ENCODE peak calls at places on chromosomes 6 and 20, in four cellular contexts. One of them, this sample, is unnamed.

GRCh38 chr6:106608080-106608668 is 21.1 kb downstream of the RTN4IP1 start:
- DNase-seq in GM12878: peak
- DNase-seq in K562: peak
- DNase-seq in HCT116: peak
- DNase-seq in this sample: peak

GRCh38 chr6:53437557-53438202 is 88.9 kb upstream of the ELOVL5 start:
- DNase-seq in GM12878: peak
- DNase-seq in K562: peak
- DNase-seq in HCT116: peak
- DNase-seq in this sample: peak

GRCh38 chr20:47620808-47621805 is 119.4 kb downstream of the NCOA3 start:
- DNase-seq in GM12878: peak
- DNase-seq in K562: peak
- DNase-seq in HCT116: peak
- DNase-seq in this sample: peak

GRCh38 chr20:43895235-43895634 is 19.4 kb upstream of the TOX2 start:
- DNase-seq in GM12878: no peak
- DNase-seq in K562: no peak
- DNase-seq in HCT116: no peak
- DNase-seq in this sample: no peak

GRCh38 chr20:1171461-1172093 is 13.2 kb downstream of the TMEM74B start:
- DNase-seq in GM12878: no peak
- DNase-seq in K562: peak
- DNase-seq in HCT116: no peak
- DNase-seq in this sample: peak

GRCh38 chr6:33742092-33742491 is 4.6 kb downstream of the IP6K3 start:
- DNase-seq in GM12878: no peak
- DNase-seq in K562: peak
- DNase-seq in HCT116: no peak
- DNase-seq in this sample: no peak

GRCh38 chr6:169291639-169292339 is 38.1 kb upstream of the THBS2 start:
- DNase-seq in GM12878: no peak
- DNase-seq in K562: no peak
- DNase-seq in HCT116: no peak
- DNase-seq in this sample: no peak

GRCh38 chr6:128558021-128558420 is 37.6 kb upstream of the PTPRK start:
- DNase-seq in GM12878: no peak
- DNase-seq in K562: no peak
- DNase-seq in HCT116: no peak
- DNase-seq in this sample: no peak

GRCh38 chr6:26331809-26332226 is 33.2 kb upstream of the BTN3A2 start:
- DNase-seq in GM12878: no peak
- DNase-seq in K562: peak
- DNase-seq in HCT116: no peak
- DNase-seq in this sample: no peak

GRCh38 chr20:59308493-59309201 is 8.2 kb downstream of the EDN3 start:
- DNase-seq in GM12878: no peak
- DNase-seq in K562: peak
- DNase-seq in HCT116: no peak
- DNase-seq in this sample: no peak

GRCh38 chr6:160412993-160413392 is 64.8 kb downstream of the SLC22A3 start:
- DNase-seq in GM12878: no peak
- DNase-seq in K562: no peak
- DNase-seq in HCT116: no peak
- DNase-seq in this sample: no peak

GRCh38 chr20:61767776-61768494 is 297.7 kb downstream of the TAF4 start:
- DNase-seq in GM12878: no peak
- DNase-seq in K562: no peak
- DNase-seq in HCT116: no peak
- DNase-seq in this sample: no peak

GRCh38 chr6:5672581-5673011 is 334.1 kb downstream of the NRN1 start:
- DNase-seq in GM12878: no peak
- DNase-seq in K562: peak
- DNase-seq in HCT116: no peak
- DNase-seq in this sample: no peak

GRCh38 chr6:134021396-134022122 is 30.9 kb downstream of the SLC2A12 start:
- DNase-seq in GM12878: no peak
- DNase-seq in K562: peak
- DNase-seq in HCT116: no peak
- DNase-seq in this sample: no peak

DNA sequence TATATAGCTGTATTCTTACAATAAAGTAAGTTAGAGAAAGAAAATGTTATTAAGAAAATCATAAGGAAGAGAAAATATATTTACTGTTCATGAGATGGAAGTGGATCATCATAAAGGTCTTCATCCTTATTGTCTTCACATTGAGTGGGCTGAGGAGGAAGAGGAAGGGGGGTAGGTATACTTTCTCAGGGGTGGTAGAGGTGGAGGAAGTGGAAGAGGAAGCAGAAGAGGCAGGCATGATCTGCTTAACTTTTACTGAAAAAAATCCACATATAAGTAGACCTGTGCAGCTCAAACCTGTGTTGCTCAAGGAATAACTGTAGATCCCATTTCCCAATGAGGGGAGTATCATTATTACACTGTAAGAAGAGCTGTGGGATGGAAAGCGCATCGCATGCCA is 714.2 kb downstream of the KIF16B start:
- DNase-seq in GM12878: no peak
- DNase-seq in K562: no peak
- DNase-seq in HCT116: no peak
- DNase-seq in this sample: no peak
- TF ChIP-seq JUND in GM12878: no peak
- TF ChIP-seq JUND in K562: no peak
- TF ChIP-seq JUND in HCT116: no peak
- TF ChIP-seq JUND in this sample: no peak

DNA sequence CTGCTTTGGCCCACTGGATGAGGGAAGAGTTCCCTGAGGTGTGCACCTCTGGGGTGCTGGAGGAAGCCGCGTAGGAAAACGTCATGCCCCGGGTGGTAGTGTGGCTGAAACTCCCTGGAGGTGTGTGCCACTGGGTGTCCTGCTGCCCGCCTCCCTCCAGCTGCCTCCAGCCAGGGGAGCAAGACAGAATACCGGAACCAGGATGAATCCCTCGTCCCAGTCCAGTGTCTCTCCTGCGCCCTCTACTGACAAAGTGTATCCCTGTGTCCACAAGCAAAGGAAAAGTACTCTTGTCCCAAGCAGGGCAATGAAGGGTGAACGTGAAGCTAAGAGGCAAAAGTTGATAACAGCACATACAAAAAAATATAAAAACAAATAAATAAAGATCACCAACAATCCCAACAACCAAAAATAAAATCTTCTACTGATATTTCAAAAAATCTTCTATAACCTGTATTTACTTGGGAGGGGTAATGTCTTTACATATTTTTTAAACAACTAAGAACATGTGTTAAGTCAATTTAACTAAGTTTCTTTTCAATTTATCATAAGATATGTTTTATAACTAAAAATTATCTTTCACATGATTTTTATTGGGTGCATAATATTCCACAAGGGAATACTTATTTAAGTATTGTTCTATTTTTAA is 437.6 kb downstream of the MAFB start:
- DNase-seq in GM12878: no peak
- DNase-seq in K562: peak
- DNase-seq in HCT116: peak
- DNase-seq in this sample: peak
- TF ChIP-seq JUND in GM12878: no peak
- TF ChIP-seq JUND in K562: no peak
- TF ChIP-seq JUND in HCT116: no peak
- TF ChIP-seq JUND in this sample: no peak

DNA sequence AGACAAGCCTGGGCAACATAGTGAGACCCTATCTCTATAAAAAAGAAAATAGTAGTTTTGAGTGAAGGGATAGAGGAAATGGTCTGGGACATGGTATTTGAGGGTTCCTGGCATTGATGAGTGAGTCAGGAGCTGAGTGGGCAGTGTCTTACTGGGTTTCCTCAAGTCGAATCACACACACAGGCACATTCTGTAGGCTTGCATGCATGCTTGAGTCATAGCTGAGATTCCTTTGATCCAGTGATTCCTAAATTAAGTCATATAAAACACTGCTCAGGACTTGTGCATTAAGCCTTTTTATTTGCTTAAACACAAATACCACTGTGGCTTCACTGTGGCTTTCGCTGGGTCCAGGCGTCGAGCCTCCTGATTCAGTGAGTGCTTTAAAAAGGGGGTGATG is 71.8 kb upstream of the TMEM181 start:
- DNase-seq in GM12878: no peak
- DNase-seq in K562: no peak
- DNase-seq in HCT116: peak
- DNase-seq in this sample: no peak
- TF ChIP-seq JUND in GM12878: no peak
- TF ChIP-seq JUND in K562: no peak
- TF ChIP-seq JUND in HCT116: peak
- TF ChIP-seq JUND in this sample: no peak

GRCh38 chr20:8155848-8156602 is 24.0 kb downstream of the PLCB1 start:
- DNase-seq in GM12878: no peak
- DNase-seq in K562: no peak
- DNase-seq in HCT116: no peak
- DNase-seq in this sample: no peak
- TF ChIP-seq JUND in GM12878: no peak
- TF ChIP-seq JUND in K562: no peak
- TF ChIP-seq JUND in HCT116: no peak
- TF ChIP-seq JUND in this sample: no peak

DNA sequence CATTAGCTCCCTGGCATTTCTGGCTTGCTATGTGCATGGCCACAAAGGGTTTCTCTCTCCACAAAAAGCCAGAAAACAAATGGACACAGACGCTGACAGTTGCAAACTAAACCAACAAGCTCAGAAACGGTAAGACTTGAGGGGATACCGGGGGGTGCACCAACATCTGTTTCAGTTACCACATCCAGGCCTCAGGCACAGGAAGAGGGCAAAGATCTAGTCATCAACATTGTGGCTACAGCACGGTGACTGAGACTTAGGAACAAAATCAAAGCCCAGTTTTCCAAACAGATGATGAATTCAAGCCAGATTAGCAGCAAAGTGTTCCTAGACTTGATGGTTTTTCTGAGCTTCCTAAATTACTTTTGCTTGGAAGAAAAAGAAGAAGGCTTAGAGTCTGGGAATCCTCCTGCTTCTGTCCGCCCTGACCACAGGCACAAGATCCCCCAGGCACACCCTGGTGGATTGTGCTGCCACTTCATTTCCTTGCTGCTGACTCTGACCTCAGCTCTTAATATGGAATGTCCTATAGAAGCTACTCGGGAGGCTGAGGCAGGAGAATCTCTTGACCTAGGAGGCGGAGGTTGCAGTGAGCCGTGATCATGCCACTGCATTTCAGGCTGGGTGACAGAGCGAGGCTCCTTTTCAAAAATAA is 54.2 kb upstream of the ADGRF1 start:
- DNase-seq in GM12878: no peak
- DNase-seq in K562: no peak
- DNase-seq in HCT116: no peak
- DNase-seq in this sample: peak
- TF ChIP-seq JUND in GM12878: no peak
- TF ChIP-seq JUND in K562: no peak
- TF ChIP-seq JUND in HCT116: no peak
- TF ChIP-seq JUND in this sample: no peak

GRCh38 chr6:56437171-56437900 is 190.0 kb upstream of the COL21A1 start:
- DNase-seq in GM12878: no peak
- DNase-seq in K562: no peak
- DNase-seq in HCT116: no peak
- DNase-seq in this sample: peak
- TF ChIP-seq JUND in GM12878: no peak
- TF ChIP-seq JUND in K562: no peak
- TF ChIP-seq JUND in HCT116: no peak
- TF ChIP-seq JUND in this sample: no peak

GRCh38 chr6:20698675-20699074 is 164.4 kb downstream of the CDKAL1 start:
- DNase-seq in GM12878: no peak
- DNase-seq in K562: no peak
- DNase-seq in HCT116: no peak
- DNase-seq in this sample: no peak
- TF ChIP-seq JUND in GM12878: no peak
- TF ChIP-seq JUND in K562: no peak
- TF ChIP-seq JUND in HCT116: no peak
- TF ChIP-seq JUND in this sample: no peak

This sample was measured in T47D.